ENCODE peak calls at places on chromosomes 12 and 14, in eight cellular contexts. K, G, F, R, E, M, L and O are unnamed samples.

GRCh38 chr12:1083888-1084262 is 92.9 kb downstream of the ERC1 start:
- DNase-seq in K (peak), G (peak), F (no peak), R (peak), E (no peak), M (no peak), L (no peak), O (no peak)

GRCh38 chr14:91796622-91797347 is 64.9 kb upstream of the CATSPERB start:
- DNase-seq in K (peak), G (no peak), F (no peak), R (peak), E (no peak), M (no peak), L (no peak), O (no peak)

GRCh38 chr12:99948380-99948779 is 36.4 kb downstream of the ANKS1B start:
- DNase-seq in K (no peak), G (no peak), F (no peak), R (no peak), E (no peak), M (no peak), L (no peak), O (no peak)

GRCh38 chr12:111448831-111449790 is 43.4 kb downstream of the SH2B3 start:
- DNase-seq in K (no peak), G (no peak), F (peak), R (no peak), E (no peak), M (no peak), L (no peak), O (no peak)

GRCh38 chr12:124039276-124039675 is 66.3 kb downstream of the ZNF664 start:
- DNase-seq in K (no peak), G (no peak), F (no peak), R (peak), E (no peak), M (no peak), L (no peak), O (no peak)

GRCh38 chr12:90978117-90978770 is 23.3 kb upstream of the CCER1 start:
- DNase-seq in K (peak), G (no peak), F (peak), R (peak), E (no peak), M (no peak), L (no peak), O (no peak)

GRCh38 chr12:58288191-58288590 is 346.8 kb downstream of the ATP23 start:
- DNase-seq in K (peak), G (no peak), F (no peak), R (peak), E (no peak), M (no peak), L (no peak), O (no peak)

GRCh38 chr14:56124296-56124695 is 6.1 kb downstream of the PELI2 start:
- DNase-seq in K (no peak), G (no peak), F (no peak), R (no peak), E (no peak), M (no peak), L (no peak), O (no peak)

GRCh38 chr14:102544745-102545460 is 35.3 kb upstream of the ANKRD9 start:
- DNase-seq in K (no peak), G (no peak), F (no peak), R (no peak), E (no peak), M (no peak), L (no peak), O (peak)

GRCh38 chr12:68435816-68436215 is 103.7 kb upstream of the MDM1 start:
- DNase-seq in K (no peak), G (no peak), F (no peak), R (no peak), E (no peak), M (no peak), L (no peak), O (no peak)

GRCh38 chr12:91866566-91866965 is 279.1 kb downstream of the BTG1 start:
- DNase-seq in K (no peak), G (no peak), F (no peak), R (no peak), E (no peak), M (no peak), L (no peak), O (no peak)

GRCh38 chr12:65937181-65937641 is 112.9 kb downstream of the HMGA2 start:
- DNase-seq in K (peak), G (no peak), F (no peak), R (peak), E (no peak), M (no peak), L (no peak), O (no peak)

GRCh38 chr14:103393687-103394626 is 8.7 kb downstream of the MARK3 start:
- DNase-seq in K (no peak), G (no peak), F (peak), R (peak), E (no peak), M (no peak), L (no peak), O (no peak)

GRCh38 chr12:69495071-69495470 is 24.9 kb downstream of the FRS2 start:
- DNase-seq in K (no peak), G (no peak), F (no peak), R (no peak), E (no peak), M (no peak), L (no peak), O (no peak)

GRCh38 chr12:49950310-49951251 is at the start of gene AQP2:
- DNase-seq in K (no peak), G (no peak), F (no peak), R (no peak), E (no peak), M (no peak), L (no peak), O (no peak)

GRCh38 chr12:117863004-117863709 is 105.6 kb downstream of the KSR2 start:
- DNase-seq in K (peak), G (no peak), F (no peak), R (no peak), E (no peak), M (no peak), L (no peak), O (no peak)

GRCh38 chr14:50947446-50947845 is 3.2 kb upstream of the PYGL start:
- DNase-seq in K (no peak), G (no peak), F (no peak), R (no peak), E (no peak), M (no peak), L (no peak), O (no peak)

GRCh38 chr12:113950873-113951272 is 15.3 kb downstream of the RBM19 start:
- DNase-seq in K (no peak), G (no peak), F (no peak), R (no peak), E (no peak), M (no peak), L (no peak), O (no peak)

GRCh38 chr12:1692221-1692620 is 1.4 kb downstream of the ADIPOR2 start:
- DNase-seq in K (no peak), G (no peak), F (no peak), R (no peak), E (no peak), M (no peak), L (no peak), O (no peak)

GRCh38 chr14:100071545-100071944 is 6.3 kb downstream of the EVL start:
- DNase-seq in K (no peak), G (no peak), F (no peak), R (no peak), E (no peak), M (no peak), L (no peak), O (no peak)

GRCh38 chr12:6061661-6062060 is 62.8 kb downstream of the VWF start:
- DNase-seq in K (peak), G (no peak), F (no peak), R (no peak), E (no peak), M (no peak), L (no peak), O (no peak)

GRCh38 chr12:69354561-69355187 is 4.9 kb upstream of the YEATS4 start:
- DNase-seq in K (no peak), G (no peak), F (no peak), R (no peak), E (no peak), M (no peak), L (no peak), O (no peak)

GRCh38 chr12:109308534-109309440 is at the start of gene FOXN4:
- DNase-seq in K (no peak), G (no peak), F (no peak), R (no peak), E (no peak), M (no peak), L (no peak), O (no peak)

GRCh38 chr12:15772405-15773018 is 16.7 kb downstream of the EPS8 start:
- DNase-seq in K (no peak), G (peak), F (peak), R (no peak), E (no peak), M (no peak), L (no peak), O (no peak)

GRCh38 chr12:128445728-128446127 is 178.8 kb downstream of the TMEM132C start:
- DNase-seq in K (no peak), G (no peak), F (no peak), R (no peak), E (no peak), M (no peak), L (no peak), O (no peak)

GRCh38 chr12:112900298-112901145 is 6.2 kb upstream of the OAS1 start:
- DNase-seq in K (no peak), G (peak), F (peak), R (no peak), E (no peak), M (no peak), L (no peak), O (no peak)

GRCh38 chr12:2190896-2191533 is 138.2 kb downstream of the CACNA1C start:
- DNase-seq in K (no peak), G (no peak), F (no peak), R (no peak), E (no peak), M (no peak), L (no peak), O (no peak)

GRCh38 chr12:14771651-14772137 is 31.6 kb downstream of the WBP11 start:
- DNase-seq in K (no peak), G (no peak), F (no peak), R (no peak), E (no peak), M (no peak), L (peak), O (no peak)

GRCh38 chr12:101277443-101277842 is 2.5 kb upstream of the UTP20 start:
- DNase-seq in K (no peak), G (no peak), F (no peak), R (no peak), E (no peak), M (no peak), L (no peak), O (no peak)

GRCh38 chr12:96365604-96366230 is 34.5 kb downstream of the CDK17 start:
- DNase-seq in K (no peak), G (no peak), F (no peak), R (no peak), E (no peak), M (no peak), L (no peak), O (no peak)

GRCh38 chr12:117047810-117048584 is 51.2 kb downstream of the TESC start:
- DNase-seq in K (no peak), G (no peak), F (peak), R (no peak), E (peak), M (no peak), L (no peak), O (no peak)

GRCh38 chr12:113923251-113923650 is 42.9 kb downstream of the RBM19 start:
- DNase-seq in K (no peak), G (no peak), F (no peak), R (no peak), E (no peak), M (no peak), L (no peak), O (no peak)

GRCh38 chr12:79407671-79408622 is 282.8 kb downstream of the PAWR start:
- DNase-seq in K (no peak), G (peak), F (peak), R (peak), E (no peak), M (no peak), L (no peak), O (no peak)

DNA sequence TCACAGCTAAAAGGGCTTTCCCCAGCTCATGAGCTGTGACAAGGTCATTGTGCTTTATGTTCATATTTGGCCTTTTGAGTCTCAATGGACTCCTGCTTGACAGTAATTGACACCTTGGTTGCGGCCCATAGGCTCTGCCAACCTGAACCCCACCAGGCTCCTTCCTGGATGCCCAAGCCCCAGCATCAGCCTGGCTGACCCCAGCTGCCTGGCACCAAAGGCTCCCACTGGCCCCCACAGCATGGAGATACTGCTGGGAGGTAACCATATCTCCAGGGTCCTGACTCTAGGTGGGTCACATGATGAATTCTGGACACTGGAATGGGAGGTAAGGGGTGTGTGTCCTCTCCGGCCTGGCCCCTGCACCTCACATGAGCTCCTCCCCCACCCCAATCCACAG is 50.2 kb downstream of the CLMN start:
- DNase-seq in K (no peak), G (no peak), F (no peak), R (no peak), E (no peak), M (no peak), L (no peak), O (no peak)
- TF ChIP-seq CTCF in K (no peak), G (no peak), F (no peak), R (no peak), E (no peak), M (no peak), L (no peak), O (no peak)

DNA sequence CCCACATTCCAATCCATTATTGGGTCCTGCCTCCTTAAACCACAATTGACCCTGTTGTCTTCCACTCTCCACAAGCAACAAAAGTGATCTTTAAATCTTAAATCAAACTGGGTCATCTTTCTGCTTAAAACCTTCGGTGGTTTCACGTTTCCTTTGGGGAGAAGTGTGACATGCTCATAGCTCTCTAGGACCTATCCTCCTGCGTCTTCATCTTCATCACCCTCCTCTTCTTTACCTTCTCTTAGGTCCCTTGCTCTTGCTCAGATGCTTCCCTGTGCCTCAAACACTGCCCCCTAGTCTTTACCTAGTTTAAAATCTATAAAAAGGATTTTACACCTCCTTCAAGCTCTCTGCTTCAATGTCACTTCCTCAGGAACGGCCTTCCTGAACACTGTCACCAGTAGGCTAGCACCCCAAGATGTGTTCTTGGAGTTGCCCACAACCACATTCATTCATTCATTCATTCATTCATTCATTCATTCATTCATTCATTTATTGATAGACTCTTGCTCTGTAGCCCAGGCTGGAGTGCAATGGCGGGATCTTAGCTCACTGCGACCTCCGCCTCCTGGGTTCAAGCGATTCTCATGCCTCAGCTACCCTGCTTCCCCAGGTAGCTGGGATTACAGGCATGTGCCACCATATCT is 46.8 kb downstream of the GALNT4 start:
- DNase-seq in K (no peak), G (no peak), F (no peak), R (no peak), E (no peak), M (no peak), L (no peak), O (no peak)
- TF ChIP-seq CTCF in K (no peak), G (no peak), F (no peak), R (no peak), E (no peak), M (no peak), L (no peak), O (no peak)

GRCh38 chr12:81639196-81639595 is 120.0 kb downstream of the PPFIA2 start:
- DNase-seq in K (no peak), G (no peak), F (no peak), R (peak), E (no peak), M (no peak), L (no peak), O (no peak)

DNA sequence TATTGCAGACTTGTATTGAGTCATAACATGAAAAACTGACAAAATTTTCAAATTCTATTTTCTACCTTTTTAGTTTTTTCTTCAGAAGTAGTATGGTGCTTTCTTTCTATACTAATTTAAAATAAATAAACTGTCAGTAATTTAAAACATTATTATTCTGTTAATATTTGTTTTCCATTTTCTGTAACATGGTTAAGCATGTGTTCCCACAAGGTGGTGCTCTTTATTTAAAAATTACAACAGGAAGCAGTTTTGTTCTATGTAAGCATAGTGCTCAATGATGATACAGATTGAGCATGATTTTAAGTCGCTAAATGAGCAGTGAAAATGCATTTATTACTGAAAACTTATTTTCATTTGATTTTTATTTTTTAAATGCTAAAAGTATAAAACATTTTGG is 114.6 kb downstream of the PPFIA2 start:
- DNase-seq in K (no peak), G (no peak), F (peak), R (peak), E (no peak), M (no peak), L (no peak), O (no peak)
- TF ChIP-seq CTCF in K (no peak), G (peak), F (peak), R (peak), E (peak), M (peak), L (peak), O (peak)

DNA sequence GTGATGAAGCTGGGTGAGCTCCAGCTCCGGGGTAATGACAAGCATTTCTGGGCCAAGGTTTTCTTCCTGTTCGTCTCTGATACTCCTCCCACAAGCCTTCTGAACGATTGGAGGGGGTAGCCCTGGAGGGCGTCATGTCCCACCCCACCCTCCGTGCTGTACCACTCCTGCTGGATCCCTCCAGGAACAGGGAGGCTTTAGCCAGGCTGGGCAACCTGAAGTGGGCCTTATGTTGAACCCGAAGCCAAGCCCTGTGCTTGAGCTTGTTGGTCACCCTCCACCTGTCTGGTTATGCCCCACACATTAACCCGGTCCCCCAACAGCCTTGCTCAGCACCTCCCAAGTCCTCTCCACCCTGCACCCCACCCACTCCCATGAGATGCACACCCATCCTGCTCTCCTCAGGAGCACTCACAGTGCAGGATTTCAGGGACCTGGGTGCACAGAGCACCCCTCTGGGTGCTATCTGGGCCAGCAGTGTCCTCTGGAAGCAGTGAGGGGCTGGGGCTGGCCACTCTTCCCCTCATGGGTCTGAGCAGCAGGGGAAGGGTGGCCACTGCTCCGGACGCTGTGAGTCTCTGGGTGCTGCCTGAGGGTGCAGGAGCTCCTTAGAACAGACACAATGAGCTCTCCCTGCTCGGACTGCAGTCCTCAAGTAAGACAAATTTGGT is 6.8 kb upstream of the KRT83 start:
- DNase-seq in K (no peak), G (no peak), F (no peak), R (no peak), E (no peak), M (no peak), L (no peak), O (no peak)
- TF ChIP-seq CTCF in K (no peak), G (no peak), F (no peak), R (no peak), E (no peak), M (peak), L (peak), O (no peak)

DNA sequence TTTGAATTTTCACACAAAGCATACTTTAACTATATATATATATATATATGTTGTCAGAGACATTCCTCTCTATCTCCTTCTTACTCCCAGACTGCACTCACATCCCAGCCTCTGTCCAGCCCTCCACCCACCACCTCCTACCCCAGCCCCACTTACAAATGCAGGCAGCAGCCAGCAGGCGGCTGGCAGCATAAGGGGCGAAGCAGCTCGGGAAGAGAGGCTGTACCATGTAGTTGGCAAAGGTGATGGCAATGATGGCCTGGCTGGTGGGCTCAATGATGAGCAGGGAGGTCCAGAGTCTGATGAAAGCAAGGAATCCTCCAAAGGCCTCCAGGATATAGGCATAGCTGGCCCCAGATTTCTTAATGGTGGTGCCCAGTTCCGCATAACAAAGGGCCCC is 2.5 kb downstream of the SLC7A7 start:
- DNase-seq in K (no peak), G (no peak), F (no peak), R (no peak), E (no peak), M (no peak), L (no peak), O (no peak)
- TF ChIP-seq CTCF in K (no peak), G (no peak), F (no peak), R (no peak), E (no peak), M (no peak), L (no peak), O (no peak)

GRCh38 chr12:76539727-76540126 is 19.8 kb downstream of the OSBPL8 start:
- DNase-seq in K (no peak), G (no peak), F (peak), R (no peak), E (no peak), M (no peak), L (no peak), O (no peak)

GRCh38 chr12:76544601-76545261 is 14.8 kb downstream of the OSBPL8 start:
- DNase-seq in K (no peak), G (no peak), F (no peak), R (no peak), E (no peak), M (no peak), L (no peak), O (no peak)

GRCh38 chr12:76543831-76544347 is 15.7 kb downstream of the OSBPL8 start:
- DNase-seq in K (no peak), G (no peak), F (no peak), R (no peak), E (no peak), M (no peak), L (no peak), O (no peak)

GRCh38 chr12:76545486-76545885 is 14.1 kb downstream of the OSBPL8 start:
- DNase-seq in K (no peak), G (no peak), F (no peak), R (no peak), E (no peak), M (no peak), L (no peak), O (no peak)

DNA sequence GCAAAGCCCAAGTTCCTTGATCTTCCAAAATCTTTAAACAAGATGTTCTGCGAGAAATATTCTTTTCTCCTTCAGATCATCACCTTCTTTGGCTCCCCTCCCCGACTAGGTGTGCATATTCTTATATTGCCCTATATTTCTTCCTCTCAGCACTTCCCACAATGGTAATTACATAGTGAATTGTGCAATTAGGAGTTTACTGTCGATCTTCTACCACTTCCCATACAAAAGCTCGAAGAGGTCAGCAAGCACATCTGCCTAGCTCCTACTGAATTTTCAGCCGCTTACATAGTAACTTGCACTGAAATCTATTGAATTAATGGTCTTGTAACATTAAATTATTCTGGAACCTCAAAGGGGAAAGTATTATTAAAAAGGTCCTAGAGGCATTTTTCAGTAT is 16.7 kb downstream of the OSBPL8 start:
- DNase-seq in K (no peak), G (no peak), F (no peak), R (no peak), E (no peak), M (no peak), L (no peak), O (no peak)
- TF ChIP-seq CTCF in K (no peak), G (no peak), F (no peak), R (no peak), E (no peak), M (no peak), L (no peak), O (no peak)